ENCODE peak calls at places on chromosomes 6 and 20, in four cellular contexts. G is lung, X is heart left ventricle, Z is T-helper 17 cell. T is an unnamed sample.

GRCh38 chr6:36432151-36432633 is 10.5 kb downstream of the PXT1 start:
- ATAC-seq in X (no peak), G (no peak), Z (no peak), T (no peak)

GRCh38 chr20:1569417-1569861 is 11.9 kb upstream of the SIRPD start:
- ATAC-seq in G (no peak), X (no peak), Z (no peak), T (no peak)

GRCh38 chr6:151904631-151905030 is 97.1 kb downstream of the ESR1 start:
- ATAC-seq in Z (no peak), X (no peak), G (no peak), T (no peak)

GRCh38 chr6:9361749-9362148 is 926.4 kb upstream of the SLC35B3 start:
- ATAC-seq in X (peak), Z (no peak), G (no peak), T (no peak)

GRCh38 chr20:59772931-59773913 is 160.2 kb downstream of the SYCP2 start:
- ATAC-seq in G (no peak), Z (no peak), X (no peak), T (no peak)

GRCh38 chr6:37019065-37019450 is 13.6 kb downstream of the FGD2 start:
- ATAC-seq in G (no peak), X (no peak), Z (no peak), T (no peak)

GRCh38 chr20:62831361-62831788 is 14.5 kb downstream of the COL9A3 start:
- ATAC-seq in X (no peak), Z (no peak), G (no peak), T (no peak)

GRCh38 chr6:114714836-114715507 is 372.1 kb upstream of the HS3ST5 start:
- ATAC-seq in Z (no peak), G (peak), X (no peak), T (no peak)

GRCh38 chr6:135254471-135254870 is 73.4 kb downstream of the MYB start:
- ATAC-seq in G (no peak), Z (no peak), X (no peak), T (no peak)

GRCh38 chr20:43844778-43845614 is 69.7 kb upstream of the TOX2 start:
- ATAC-seq in G (no peak), X (peak), Z (no peak), T (no peak)

GRCh38 chr6:41638002-41638800 is at the start of gene MDFI:
- ATAC-seq in X (peak), G (peak), Z (no peak), T (no peak)

GRCh38 chr6:162683135-162683534 is 44.4 kb downstream of the PRKN start:
- ATAC-seq in X (peak), Z (no peak), G (no peak), T (no peak)

GRCh38 chr6:157613011-157613522 is 210.0 kb upstream of the SNX9 start:
- ATAC-seq in X (no peak), Z (no peak), G (no peak), T (no peak)

T was measured in stimulated activated memory B cell treated with anti-CD40 and anti-IgM and Interleukin-4, amounts not matched to agents 10 μg/mL and 1 μg/mL and 100 μg/mL, for 72 hours.